ENCODE peak calls at places on chromosomes 13 and 19, in six cellular contexts. One of them, this sample, is unnamed.

GRCh38 chr19:5975388-5975728 is 2.6 kb downstream of the RANBP3 start:
- DNase-seq in choroid plexus epithelial cell: no peak
- DNase-seq in pancreas: no peak
- DNase-seq in dorsolateral prefrontal cortex: no peak
- DNase-seq in neural progenitor cell: no peak
- DNase-seq in heart right ventricle: no peak
- DNase-seq in this sample: no peak

GRCh38 chr13:49248433-49249002 is 793 bp downstream of the CDADC1 start:
- DNase-seq in choroid plexus epithelial cell: peak; percentile 54
- DNase-seq in pancreas: no peak
- DNase-seq in dorsolateral prefrontal cortex: no peak
- DNase-seq in neural progenitor cell: peak; percentile 4
- DNase-seq in heart right ventricle: no peak
- DNase-seq in this sample: no peak

GRCh38 chr13:111630411-111630810 is 310.0 kb downstream of the TEX29 start:
- DNase-seq in choroid plexus epithelial cell: no peak
- DNase-seq in pancreas: no peak
- DNase-seq in dorsolateral prefrontal cortex: no peak
- DNase-seq in neural progenitor cell: peak; percentile 47
- DNase-seq in heart right ventricle: no peak
- DNase-seq in this sample: no peak

GRCh38 chr19:32646556-32646955 is 28.4 kb downstream of the ANKRD27 start:
- DNase-seq in choroid plexus epithelial cell: no peak
- DNase-seq in pancreas: no peak
- DNase-seq in dorsolateral prefrontal cortex: no peak
- DNase-seq in neural progenitor cell: no peak
- DNase-seq in heart right ventricle: no peak
- DNase-seq in this sample: no peak

GRCh38 chr19:13881231-13881691 is 4.3 kb downstream of the NANOS3 start:
- DNase-seq in choroid plexus epithelial cell: peak; percentile 44
- DNase-seq in pancreas: no peak
- DNase-seq in dorsolateral prefrontal cortex: no peak
- DNase-seq in neural progenitor cell: peak; percentile 69
- DNase-seq in heart right ventricle: no peak
- DNase-seq in this sample: no peak

GRCh38 chr19:16394681-16395375 is 70.2 kb downstream of the KLF2 start:
- DNase-seq in choroid plexus epithelial cell: peak; percentile 65
- DNase-seq in pancreas: no peak
- DNase-seq in dorsolateral prefrontal cortex: no peak
- DNase-seq in neural progenitor cell: no peak
- DNase-seq in heart right ventricle: no peak
- DNase-seq in this sample: no peak

GRCh38 chr19:50325310-50326100 is 3.7 kb downstream of the KCNC3 start:
- DNase-seq in choroid plexus epithelial cell: peak; percentile 53
- DNase-seq in pancreas: peak; percentile 93
- DNase-seq in dorsolateral prefrontal cortex: peak; percentile 79
- DNase-seq in neural progenitor cell: peak; percentile 98
- DNase-seq in heart right ventricle: peak; percentile 73
- DNase-seq in this sample: peak; percentile 67

GRCh38 chr13:111252449-111253124 is 67.9 kb upstream of the TEX29 start:
- DNase-seq in choroid plexus epithelial cell: no peak
- DNase-seq in pancreas: no peak
- DNase-seq in dorsolateral prefrontal cortex: no peak
- DNase-seq in neural progenitor cell: no peak
- DNase-seq in heart right ventricle: no peak
- DNase-seq in this sample: no peak

GRCh38 chr13:30835442-30835841 is 70.6 kb upstream of the MEDAG start:
- DNase-seq in choroid plexus epithelial cell: peak; percentile 66
- DNase-seq in pancreas: no peak
- DNase-seq in dorsolateral prefrontal cortex: no peak
- DNase-seq in neural progenitor cell: no peak
- DNase-seq in heart right ventricle: no peak
- DNase-seq in this sample: no peak

GRCh38 chr19:17436874-17437267 is 11.6 kb downstream of the TMEM221 start:
- DNase-seq in choroid plexus epithelial cell: no peak
- DNase-seq in pancreas: no peak
- DNase-seq in dorsolateral prefrontal cortex: no peak
- DNase-seq in neural progenitor cell: no peak
- DNase-seq in heart right ventricle: no peak
- DNase-seq in this sample: no peak

GRCh38 chr19:50716178-50717025 is 3.2 kb downstream of the SHANK1 start:
- DNase-seq in choroid plexus epithelial cell: no peak
- DNase-seq in pancreas: no peak
- DNase-seq in dorsolateral prefrontal cortex: no peak
- DNase-seq in neural progenitor cell: no peak
- DNase-seq in heart right ventricle: no peak
- DNase-seq in this sample: no peak

GRCh38 chr19:42540071-42540553 is 11.8 kb upstream of the CEACAM1 start:
- DNase-seq in choroid plexus epithelial cell: no peak
- DNase-seq in pancreas: peak; percentile 33
- DNase-seq in dorsolateral prefrontal cortex: peak; percentile 27
- DNase-seq in neural progenitor cell: peak; percentile 58
- DNase-seq in heart right ventricle: no peak
- DNase-seq in this sample: no peak

GRCh38 chr13:94548382-94549240 is 47.3 kb downstream of the TGDS start:
- DNase-seq in choroid plexus epithelial cell: peak; percentile 55
- DNase-seq in pancreas: peak; percentile 77
- DNase-seq in dorsolateral prefrontal cortex: peak; percentile 57
- DNase-seq in neural progenitor cell: peak; percentile 82
- DNase-seq in heart right ventricle: peak; percentile 47
- DNase-seq in this sample: no peak
- TF ChIP-seq CTCF in choroid plexus epithelial cell: peak; percentile 24
- TF ChIP-seq CTCF in pancreas: no peak
- TF ChIP-seq CTCF in dorsolateral prefrontal cortex: no peak
- TF ChIP-seq CTCF in neural progenitor cell: peak; percentile 41
- TF ChIP-seq CTCF in heart right ventricle: peak; percentile 22
- TF ChIP-seq CTCF in this sample: no peak

GRCh38 chr19:755063-755462 is 4.2 kb downstream of the MISP start:
- DNase-seq in choroid plexus epithelial cell: no peak
- DNase-seq in pancreas: no peak
- DNase-seq in dorsolateral prefrontal cortex: no peak
- DNase-seq in neural progenitor cell: no peak
- DNase-seq in heart right ventricle: no peak
- DNase-seq in this sample: no peak
- TF ChIP-seq CTCF in choroid plexus epithelial cell: no peak
- TF ChIP-seq CTCF in pancreas: no peak
- TF ChIP-seq CTCF in dorsolateral prefrontal cortex: no peak
- TF ChIP-seq CTCF in neural progenitor cell: no peak
- TF ChIP-seq CTCF in heart right ventricle: no peak
- TF ChIP-seq CTCF in this sample: no peak

DNA sequence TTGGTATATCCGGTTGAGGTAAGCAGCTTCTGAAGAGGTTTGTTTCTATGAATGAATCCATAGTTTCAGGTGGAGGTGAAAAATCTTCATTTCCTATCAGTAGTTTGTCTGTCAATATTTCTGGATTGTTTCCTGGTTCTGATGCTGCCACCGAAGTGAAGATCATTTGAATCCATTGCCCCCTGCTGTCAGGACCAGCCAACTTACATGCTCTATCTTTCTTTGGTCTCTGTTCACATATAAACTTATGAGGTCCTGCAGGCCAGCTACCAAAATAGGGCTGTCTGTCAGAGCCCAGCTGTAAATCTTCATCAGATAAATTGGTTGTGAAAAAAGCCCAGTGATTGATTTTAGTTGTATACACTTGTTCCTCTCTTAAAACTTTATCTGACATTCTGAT is 15.2 kb upstream of the N4BP2L1 start:
- DNase-seq in choroid plexus epithelial cell: peak; percentile 36
- DNase-seq in pancreas: no peak
- DNase-seq in dorsolateral prefrontal cortex: no peak
- DNase-seq in neural progenitor cell: no peak
- DNase-seq in heart right ventricle: no peak
- DNase-seq in this sample: no peak
- TF ChIP-seq CTCF in choroid plexus epithelial cell: peak; percentile 33
- TF ChIP-seq CTCF in pancreas: no peak
- TF ChIP-seq CTCF in dorsolateral prefrontal cortex: peak; percentile 24
- TF ChIP-seq CTCF in neural progenitor cell: no peak
- TF ChIP-seq CTCF in heart right ventricle: peak; percentile 45
- TF ChIP-seq CTCF in this sample: peak; percentile 46

DNA sequence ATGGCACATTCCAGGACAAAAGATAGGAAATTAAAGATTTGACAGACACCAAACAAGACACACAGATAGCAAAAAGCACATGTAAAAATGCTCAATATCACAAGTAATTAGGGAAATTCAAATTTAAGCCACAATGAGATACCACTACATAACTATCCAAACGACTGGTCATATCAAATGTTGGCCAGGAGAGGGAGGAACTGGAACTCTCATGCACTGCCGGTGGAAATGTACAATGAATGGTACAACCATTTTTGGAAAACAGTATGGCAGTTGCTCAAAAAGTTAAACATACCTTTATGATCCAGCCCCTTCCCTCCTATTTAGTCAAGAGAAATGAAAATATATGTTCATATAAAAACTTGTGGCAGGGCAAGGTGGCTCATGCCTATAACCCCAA is 36.8 kb upstream of the CYP2S1 start:
- DNase-seq in choroid plexus epithelial cell: no peak
- DNase-seq in pancreas: no peak
- DNase-seq in dorsolateral prefrontal cortex: no peak
- DNase-seq in neural progenitor cell: no peak
- DNase-seq in heart right ventricle: no peak
- DNase-seq in this sample: no peak
- TF ChIP-seq CTCF in choroid plexus epithelial cell: peak; percentile 33
- TF ChIP-seq CTCF in pancreas: no peak
- TF ChIP-seq CTCF in dorsolateral prefrontal cortex: no peak
- TF ChIP-seq CTCF in neural progenitor cell: no peak
- TF ChIP-seq CTCF in heart right ventricle: no peak
- TF ChIP-seq CTCF in this sample: no peak

DNA sequence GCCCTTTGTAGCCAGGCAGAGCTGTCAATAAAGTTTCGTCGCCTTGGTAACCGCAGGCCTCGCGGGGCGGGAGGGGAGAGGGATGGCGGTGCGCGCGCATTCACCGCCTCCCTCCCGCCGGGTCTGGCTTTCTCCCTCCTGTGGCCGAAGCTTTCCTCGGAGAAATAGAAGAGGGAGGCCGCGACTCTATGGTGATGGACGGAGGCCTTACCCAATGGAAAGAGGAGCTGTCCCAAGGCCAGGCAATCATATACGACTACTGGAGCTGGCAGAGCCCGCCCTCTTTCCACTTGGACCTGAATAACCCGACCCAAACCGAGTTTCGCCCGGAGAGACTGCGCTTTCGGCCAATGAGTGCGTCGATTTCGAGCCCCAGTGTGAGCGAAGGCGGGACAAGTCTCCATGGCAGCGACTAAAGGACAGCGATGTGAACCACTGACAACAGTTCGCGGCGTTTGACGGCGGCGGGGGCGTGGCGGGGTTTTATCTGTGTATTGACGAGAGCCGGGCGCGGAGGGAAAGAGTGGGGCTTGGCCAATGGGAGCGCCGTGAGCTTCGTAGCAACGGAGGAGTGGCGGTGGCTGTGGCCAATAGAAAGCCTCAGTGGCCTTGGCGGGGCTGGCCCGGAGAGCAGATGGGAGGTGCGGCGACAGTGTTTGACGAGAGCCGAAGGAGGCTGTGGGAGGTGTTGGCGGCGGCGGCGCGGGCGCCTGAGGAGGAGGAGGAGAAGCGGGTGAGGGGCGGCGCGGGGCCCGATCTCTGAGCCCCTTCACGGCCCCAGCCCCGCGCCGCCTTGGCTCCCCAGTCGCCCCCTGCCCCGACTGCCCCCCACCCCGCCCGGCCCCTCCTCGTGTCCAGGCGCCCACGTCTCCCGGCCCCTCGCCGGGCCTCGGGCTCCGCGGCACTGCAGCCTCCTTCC is at the start of gene KMT5C:
- DNase-seq in choroid plexus epithelial cell: peak; percentile 100
- DNase-seq in pancreas: peak; percentile 100
- DNase-seq in dorsolateral prefrontal cortex: peak; percentile 100
- DNase-seq in neural progenitor cell: peak; percentile 100
- DNase-seq in heart right ventricle: peak; percentile 100
- DNase-seq in this sample: peak; percentile 100
- TF ChIP-seq CTCF in choroid plexus epithelial cell: peak; percentile 50
- TF ChIP-seq CTCF in pancreas: peak; percentile 6
- TF ChIP-seq CTCF in dorsolateral prefrontal cortex: peak; percentile 30
- TF ChIP-seq CTCF in neural progenitor cell: peak; percentile 19
- TF ChIP-seq CTCF in heart right ventricle: peak; percentile 65
- TF ChIP-seq CTCF in this sample: no peak

DNA sequence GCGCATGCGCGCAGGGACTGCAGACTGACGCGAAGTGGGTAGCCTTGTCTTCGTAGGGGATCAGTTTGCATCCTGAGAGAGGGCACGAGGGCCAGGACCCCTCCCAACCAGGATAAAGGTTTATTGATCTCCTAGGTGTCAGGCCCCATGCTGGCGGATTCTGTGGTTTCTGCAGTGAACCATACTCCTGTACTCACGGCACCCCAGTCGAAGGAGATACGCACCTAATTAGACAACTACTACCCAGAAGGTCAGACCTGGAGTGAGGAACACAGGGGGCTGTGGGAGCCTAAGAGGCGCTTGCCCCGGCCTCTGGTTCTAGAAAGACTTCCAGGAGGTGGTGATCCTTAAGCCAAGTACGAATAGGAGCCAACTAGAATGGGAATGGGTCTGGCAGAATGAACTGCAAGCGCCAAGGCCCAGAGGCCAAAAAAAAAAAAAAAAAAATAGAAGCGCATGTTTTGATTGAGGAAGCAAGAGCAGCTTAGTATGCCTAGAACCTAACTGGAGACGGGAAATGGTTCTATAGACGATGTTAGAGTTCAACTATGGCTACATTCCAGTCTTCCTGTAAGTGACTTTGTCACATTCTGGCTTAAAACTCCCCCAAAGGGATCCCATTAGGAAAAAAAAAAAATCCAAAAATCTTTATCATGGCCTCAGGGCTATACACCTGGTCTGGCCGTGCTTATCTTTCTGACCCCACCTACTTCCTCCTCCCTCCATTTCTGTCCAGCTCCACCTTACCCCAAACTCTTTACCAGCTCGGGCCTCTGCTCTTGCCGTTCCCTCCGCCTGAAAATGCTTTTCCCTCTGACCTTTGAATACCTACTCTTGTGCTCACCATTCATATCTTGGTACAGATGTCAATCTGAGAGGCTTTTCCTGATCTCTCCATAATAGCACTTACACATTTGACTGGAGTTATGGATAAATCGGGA is 902 bp upstream of the ZNF428 start:
- DNase-seq in choroid plexus epithelial cell: no peak
- DNase-seq in pancreas: peak; percentile 88
- DNase-seq in dorsolateral prefrontal cortex: no peak
- DNase-seq in neural progenitor cell: no peak
- DNase-seq in heart right ventricle: peak; percentile 87
- DNase-seq in this sample: peak; percentile 67
- TF ChIP-seq CTCF in choroid plexus epithelial cell: no peak
- TF ChIP-seq CTCF in pancreas: no peak
- TF ChIP-seq CTCF in dorsolateral prefrontal cortex: no peak
- TF ChIP-seq CTCF in neural progenitor cell: no peak
- TF ChIP-seq CTCF in heart right ventricle: no peak
- TF ChIP-seq CTCF in this sample: no peak

This sample was measured in natural killer cell.